ENCODE peak calls at places on chromosome 14, in seven cellular contexts. Y, N, O, R, A, J and P are unnamed samples.

GRCh38 chr14:84496677-84497076 is 1033.3 kb upstream of the FLRT2 start:
- DNase-seq in A (no peak), J (no peak), R (no peak), Y (no peak), O (no peak), N (no peak), P (no peak)

GRCh38 chr14:21011136-21011535 is 12.0 kb downstream of the SLC39A2 start:
- DNase-seq in R (no peak), A (no peak), Y (no peak), N (no peak), J (no peak), O (no peak), P (no peak)

GRCh38 chr14:72839351-72839750 is 54.5 kb downstream of the DPF3 start:
- DNase-seq in N (no peak), R (no peak), A (no peak), Y (no peak), J (no peak), O (no peak), P (no peak)

GRCh38 chr14:93974833-93975232 is 1.5 kb downstream of the ASB2 start:
- DNase-seq in O (no peak), N (no peak), J (no peak), R (no peak), Y (peak), A (no peak), P (no peak)

GRCh38 chr14:81062816-81063215 is 107.4 kb downstream of the TSHR start:
- DNase-seq in R (no peak), A (no peak), N (peak), Y (no peak), O (no peak), J (peak), P (no peak)

GRCh38 chr14:85565862-85566296 is 35.9 kb downstream of the FLRT2 start:
- DNase-seq in J (no peak), R (no peak), O (no peak), N (no peak), Y (no peak), A (peak), P (no peak)

GRCh38 chr14:72630374-72630773 is 263.5 kb downstream of the DPF3 start:
- DNase-seq in Y (no peak), O (no peak), A (no peak), N (no peak), J (no peak), R (no peak), P (no peak)

GRCh38 chr14:74038015-74038859 is 19.1 kb downstream of the BBOF1 start:
- DNase-seq in A (peak), O (no peak), N (peak), J (peak), Y (no peak), R (no peak), P (no peak)

GRCh38 chr14:21136024-21136423 is 19.8 kb downstream of the OR5AU1 start:
- DNase-seq in Y (no peak), N (peak), R (no peak), A (peak), J (peak), O (no peak), P (no peak)

GRCh38 chr14:93832665-93833064 is 44.4 kb upstream of the PRIMA1 start:
- DNase-seq in R (peak), A (no peak), Y (peak), J (no peak), O (peak), N (no peak), P (no peak)

GRCh38 chr14:52272375-52272774 is 4.9 kb downstream of the PTGDR start:
- DNase-seq in A (peak), N (peak), Y (no peak), J (peak), O (no peak), R (no peak), P (no peak)

GRCh38 chr14:104001003-104001402 is 58.7 kb upstream of the RD3L start:
- DNase-seq in Y (no peak), R (no peak), J (peak), O (no peak), A (no peak), N (peak), P (no peak)

GRCh38 chr14:105041841-105042765 is 21.2 kb upstream of the CDCA4 start:
- DNase-seq in N (no peak), O (no peak), A (no peak), Y (no peak), R (no peak), J (peak), P (no peak)

GRCh38 chr14:23121401-23121800 is 2.3 kb upstream of the CEBPE start:
- DNase-seq in N (no peak), J (no peak), A (peak), R (no peak), Y (no peak), O (peak), P (no peak)

GRCh38 chr14:35456261-35456660 is 51.7 kb upstream of the NFKBIA start:
- DNase-seq in O (no peak), Y (no peak), R (no peak), A (no peak), N (no peak), J (no peak), P (no peak)

GRCh38 chr14:70148911-70149675 is 39.7 kb downstream of the SLC8A3 start:
- DNase-seq in J (no peak), A (no peak), N (no peak), R (no peak), Y (no peak), O (no peak), P (no peak)

GRCh38 chr14:49314756-49315155 is 271.4 kb downstream of the RPS29 start:
- DNase-seq in J (no peak), A (no peak), Y (no peak), O (no peak), R (no peak), N (no peak), P (no peak)

GRCh38 chr14:70278281-70278680 is 81.2 kb downstream of the COX16 start:
- DNase-seq in O (no peak), Y (no peak), N (peak), R (no peak), J (no peak), A (no peak), P (no peak)

GRCh38 chr14:58072288-58073071 is 79.5 kb downstream of the ARMH4 start:
- DNase-seq in Y (peak), N (peak), O (peak), A (peak), R (no peak), J (peak), P (no peak)

GRCh38 chr14:52494444-52494843 is 57.9 kb downstream of the TXNDC16 start:
- DNase-seq in O (no peak), A (no peak), R (no peak), J (no peak), N (no peak), Y (no peak), P (no peak)

GRCh38 chr14:89616425-89617141 is 199.6 kb upstream of the FOXN3 start:
- DNase-seq in A (peak), J (no peak), R (no peak), Y (no peak), N (peak), O (no peak), P (no peak)

GRCh38 chr14:36515105-36515593 is 4.9 kb downstream of the NKX2-1 start:
- DNase-seq in Y (no peak), J (no peak), N (peak), R (no peak), A (no peak), O (no peak), P (no peak)

GRCh38 chr14:61923348-61923747 is 161.1 kb downstream of the SNAPC1 start:
- DNase-seq in Y (no peak), A (peak), O (no peak), N (peak), R (no peak), J (no peak), P (no peak)

GRCh38 chr14:58866386-58866785 is 228.6 kb downstream of the DACT1 start:
- DNase-seq in A (no peak), R (no peak), N (no peak), Y (no peak), O (no peak), J (peak), P (no peak)

GRCh38 chr14:45709541-45709940 is 456.5 kb upstream of the MIS18BP1 start:
- DNase-seq in Y (no peak), A (no peak), R (no peak), N (no peak), O (no peak), J (no peak), P (no peak)

GRCh38 chr14:84064756-84065155 is 1465.2 kb upstream of the FLRT2 start:
- DNase-seq in N (peak), A (no peak), O (no peak), R (no peak), Y (no peak), J (no peak), P (no peak)

GRCh38 chr14:95463173-95463901 is 53.1 kb downstream of the SYNE3 start:
- DNase-seq in Y (peak), N (no peak), O (peak), A (no peak), R (no peak), J (no peak), P (no peak)

GRCh38 chr14:29240046-29240445 is 473.5 kb downstream of the FOXG1 start:
- DNase-seq in A (peak), Y (no peak), R (no peak), J (peak), N (no peak), O (no peak), P (no peak)
- H3K27ac ChIP-seq in A (no peak), Y (no peak), R (no peak), J (no peak), N (no peak), O (no peak), P (no peak)

GRCh38 chr14:54425068-54425467 is 16.1 kb downstream of the CNIH1 start:
- DNase-seq in Y (no peak), N (no peak), A (peak), O (no peak), J (no peak), R (no peak), P (no peak)
- H3K27ac ChIP-seq in Y (no peak), N (no peak), A (no peak), O (no peak), J (no peak), R (no peak), P (no peak)

DNA sequence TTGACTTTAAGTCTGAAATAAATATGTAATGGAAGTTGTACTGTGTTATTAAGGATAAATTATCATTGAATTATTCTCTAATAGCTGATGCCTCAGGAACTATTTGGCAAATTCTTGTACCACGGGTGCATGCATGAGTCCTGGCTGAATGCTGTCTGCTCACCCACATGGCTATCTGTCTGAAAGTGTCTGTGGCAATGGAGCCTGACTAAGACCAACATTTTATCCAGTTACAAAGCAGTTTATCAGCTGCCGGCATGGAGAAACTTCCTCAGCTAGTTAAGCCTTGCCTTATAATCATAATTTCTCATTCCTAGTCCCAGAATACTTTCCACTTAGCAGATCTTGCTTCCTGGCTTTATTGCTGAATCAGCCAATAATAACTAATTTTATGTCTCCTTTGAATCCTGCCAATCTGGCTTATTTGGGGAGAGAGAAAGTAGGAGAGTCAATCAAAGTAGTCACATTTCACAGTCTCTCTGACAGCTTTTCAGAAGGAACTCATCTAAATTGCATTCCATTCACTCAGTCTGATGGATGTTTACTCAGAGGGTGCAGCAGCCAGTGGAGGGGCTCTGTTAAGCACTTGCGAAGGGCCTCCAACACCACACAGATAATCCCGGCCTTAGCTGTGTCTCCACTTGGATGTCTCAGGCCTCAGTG is 280.6 kb upstream of the CLEC14A start:
- DNase-seq in A (peak), Y (no peak), R (no peak), N (peak), J (no peak), O (no peak), P (no peak)
- H3K27ac ChIP-seq in A (no peak), Y (no peak), R (no peak), N (no peak), J (no peak), O (no peak), P (no peak)

GRCh38 chr14:100282766-100283419 is 23.4 kb downstream of the SLC25A29 start:
- DNase-seq in Y (no peak), O (peak), N (no peak), A (no peak), R (peak), J (no peak), P (no peak)
- H3K27ac ChIP-seq in Y (no peak), O (no peak), N (peak), A (no peak), R (peak), J (no peak), P (no peak)

GRCh38 chr14:68247867-68248266 is 428.3 kb downstream of the RAD51B start:
- DNase-seq in J (peak), R (no peak), O (no peak), Y (no peak), N (no peak), A (peak), P (no peak)
- H3K27ac ChIP-seq in J (peak), R (peak), O (peak), Y (peak), N (no peak), A (peak), P (no peak)

GRCh38 chr14:92254786-92255185 is 68.2 kb upstream of the SLC24A4 start:
- DNase-seq in R (no peak), O (no peak), N (peak), A (peak), Y (peak), J (no peak), P (peak)

GRCh38 chr14:92258934-92259333 is 64.0 kb upstream of the SLC24A4 start:
- DNase-seq in A (no peak), O (no peak), Y (no peak), N (no peak), J (peak), R (no peak), P (no peak)

GRCh38 chr14:92252291-92252690 is 70.7 kb upstream of the SLC24A4 start:
- DNase-seq in A (no peak), Y (no peak), J (no peak), O (no peak), R (no peak), N (no peak), P (peak)

GRCh38 chr14:92248638-92249037 is 74.3 kb upstream of the SLC24A4 start:
- DNase-seq in R (no peak), Y (no peak), J (no peak), O (no peak), A (no peak), N (no peak), P (no peak)

GRCh38 chr14:92253381-92253894 is 69.5 kb upstream of the SLC24A4 start:
- DNase-seq in O (no peak), N (peak), Y (no peak), A (no peak), J (peak), R (no peak), P (no peak)
- H3K27ac ChIP-seq in O (no peak), N (no peak), Y (no peak), A (no peak), J (no peak), R (no peak), P (no peak)

DNA sequence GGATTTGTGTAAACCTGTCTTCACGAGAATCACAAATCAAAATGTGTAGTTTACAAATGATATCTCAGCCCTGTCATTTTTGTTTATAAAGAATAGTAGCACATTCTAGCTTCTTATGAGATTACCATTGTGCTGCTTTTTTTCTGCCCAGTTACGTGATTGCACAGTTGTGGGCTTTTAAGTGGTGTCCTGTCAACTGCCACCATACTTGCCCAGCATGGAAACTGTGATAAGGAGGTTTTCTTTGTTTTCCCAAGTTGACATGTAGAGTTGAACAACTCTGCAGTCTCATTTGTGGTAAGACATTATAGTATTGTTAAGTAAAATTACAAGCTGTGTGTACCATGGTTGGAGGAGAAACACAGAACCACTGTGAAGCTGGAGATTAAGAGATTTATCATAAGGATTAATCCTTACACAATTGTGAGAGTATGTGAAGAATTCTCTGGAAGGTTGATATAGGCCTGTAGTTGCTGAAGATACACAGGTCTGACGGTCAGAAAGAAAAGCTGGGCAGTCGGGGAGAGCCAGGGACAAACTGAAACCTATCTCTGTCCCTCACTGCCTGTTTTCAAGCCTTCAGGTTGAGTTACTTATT is 12.2 kb downstream of the CHURC1 start:
- DNase-seq in Y (no peak), O (no peak), N (no peak), A (no peak), R (no peak), J (no peak), P (no peak)
- H3K27ac ChIP-seq in Y (peak), O (no peak), N (no peak), A (no peak), R (no peak), J (no peak), P (no peak)

GRCh38 chr14:99840265-99840664 is 47.1 kb downstream of the EML1 start:
- DNase-seq in J (no peak), R (no peak), O (no peak), Y (no peak), N (no peak), A (no peak), P (no peak)
- H3K27ac ChIP-seq in J (no peak), R (no peak), O (no peak), Y (no peak), N (no peak), A (no peak), P (no peak)

DNA sequence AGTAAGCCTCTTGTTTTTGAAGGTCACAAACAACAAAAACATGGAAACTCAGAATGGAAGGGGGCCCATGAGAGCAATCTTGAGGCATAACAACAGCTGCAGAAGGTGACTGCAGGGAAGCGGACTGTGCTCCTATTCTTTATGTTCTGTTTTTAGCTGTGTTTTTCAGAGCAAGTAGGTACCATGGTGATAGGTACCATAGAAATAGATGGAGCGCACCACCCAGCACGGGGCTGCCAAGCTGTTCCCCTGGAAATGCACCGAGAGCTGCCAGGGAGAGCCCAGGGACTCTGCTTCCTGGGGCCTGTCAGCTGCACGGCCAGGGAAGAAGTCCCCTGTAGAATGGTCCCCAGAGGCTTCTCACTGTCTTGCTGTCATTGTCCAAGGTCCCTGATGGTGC is 32.8 kb downstream of the DGLUCY start:
- DNase-seq in N (no peak), R (no peak), O (no peak), J (no peak), Y (peak), A (no peak), P (peak)
- H3K27ac ChIP-seq in N (no peak), R (no peak), O (peak), J (no peak), Y (no peak), A (no peak), P (peak)

GRCh38 chr14:32938719-32939253 is at the start of gene NPAS3:
- DNase-seq in O (no peak), Y (peak), R (no peak), J (no peak), A (no peak), N (peak), P (no peak)
- H3K27ac ChIP-seq in O (peak), Y (peak), R (peak), J (peak), A (no peak), N (no peak), P (peak)